ENCODE peak calls at places on chromosomes 13 and 19, in seven cellular contexts. K is amniotic epithelial cell; L is activated CD4-positive, CD25-positive, alpha-beta regulatory T cell treated with anti-CD3 and anti-CD28 coated beads, Interleukin-2, amount 50 U/mL, for 16 hours; S is T-helper 9 cell; J is colonic mucosa; F is CD8-positive, alpha-beta T cell; I is AG09319. D is an unnamed sample.

GRCh38 chr19:39171479-39172465 is 25.0 kb upstream of the NCCRP1 start:
- DNase-seq in K (no peak), L (no peak), S (no peak), J (no peak), F (no peak), I (no peak), D (no peak)

GRCh38 chr13:66222926-66223325 is 1007.2 kb downstream of the PCDH9 start:
- DNase-seq in K (no peak), L (no peak), S (no peak), J (no peak), F (no peak), I (no peak), D (no peak)

GRCh38 chr19:30390356-30390988 is 18.3 kb downstream of the ZNF536 start:
- DNase-seq in K (no peak), L (no peak), S (no peak), J (no peak), F (no peak), I (no peak), D (no peak)

GRCh38 chr13:28258401-28258800 is 120.1 kb downstream of the PAN3 start:
- DNase-seq in K (no peak), L (no peak), S (no peak), J (no peak), F (no peak), I (no peak), D (no peak)

GRCh38 chr13:101614491-101614890 is 162.0 kb downstream of the ITGBL1 start:
- DNase-seq in K (no peak), L (no peak), S (no peak), J (no peak), F (no peak), I (no peak), D (no peak)

GRCh38 chr13:48094404-48094780 is 512 bp downstream of the MED4 start:
- DNase-seq in K (peak; percentile 4), L (no peak), S (no peak), J (no peak), F (no peak), I (no peak), D (no peak)

GRCh38 chr19:7915250-7916136 is 863 bp downstream of the TGFBR3L start:
- DNase-seq in K (no peak), L (no peak), S (no peak), J (no peak), F (no peak), I (no peak), D (no peak)

GRCh38 chr19:35213678-35214632 is 14.6 kb downstream of the FAM187B start:
- DNase-seq in K (peak; percentile 75), L (peak; percentile 69), S (peak; percentile 63), J (peak; percentile 86), F (peak; percentile 80), I (no peak), D (peak; percentile 87)

GRCh38 chr19:30069535-30070197 is 127.6 kb downstream of the URI1 start:
- DNase-seq in K (no peak), L (no peak), S (no peak), J (no peak), F (no peak), I (no peak), D (no peak)

GRCh38 chr19:49983645-49984229 is 22.8 kb upstream of the SIGLEC11 start:
- DNase-seq in K (peak; percentile 44), L (peak; percentile 57), S (peak; percentile 80), J (peak; percentile 74), F (peak; percentile 84), I (peak; percentile 7), D (peak; percentile 26)

D was measured in HCT116.